ENCODE peak calls at places on chromosome 4, in six cellular contexts. One of them, this sample, is unnamed.

GRCh38 chr4:127978930-127979329 is 13.7 kb downstream of the ABHD18 start:
- DNase-seq in lower lobe of right lung: no peak
- DNase-seq in mesendoderm: no peak
- DNase-seq in HL-60: no peak
- DNase-seq in left lung: no peak
- DNase-seq in heart left ventricle: no peak
- DNase-seq in this sample: no peak

GRCh38 chr4:70885174-70885573 is 17.0 kb upstream of the MOB1B start:
- DNase-seq in heart left ventricle: no peak
- DNase-seq in left lung: no peak
- DNase-seq in HL-60: no peak
- DNase-seq in lower lobe of right lung: no peak
- DNase-seq in mesendoderm: no peak
- DNase-seq in this sample: no peak

GRCh38 chr4:5801696-5802095 is 90.7 kb downstream of the EVC start:
- DNase-seq in left lung: no peak
- DNase-seq in HL-60: no peak
- DNase-seq in lower lobe of right lung: no peak
- DNase-seq in mesendoderm: no peak
- DNase-seq in heart left ventricle: no peak
- DNase-seq in this sample: no peak

GRCh38 chr4:37324526-37324925 is 80.0 kb downstream of the NWD2 start:
- DNase-seq in heart left ventricle: no peak
- DNase-seq in mesendoderm: no peak
- DNase-seq in HL-60: no peak
- DNase-seq in left lung: no peak
- DNase-seq in lower lobe of right lung: no peak
- DNase-seq in this sample: no peak

GRCh38 chr4:64407000-64407399 is 2.2 kb downstream of the TECRL start:
- DNase-seq in left lung: no peak
- DNase-seq in lower lobe of right lung: no peak
- DNase-seq in HL-60: no peak
- DNase-seq in heart left ventricle: no peak
- DNase-seq in mesendoderm: no peak
- DNase-seq in this sample: no peak

GRCh38 chr4:20520901-20521300 is 179.4 kb upstream of the PACRGL start:
- DNase-seq in mesendoderm: peak; percentile 55
- DNase-seq in left lung: no peak
- DNase-seq in lower lobe of right lung: no peak
- DNase-seq in HL-60: no peak
- DNase-seq in heart left ventricle: no peak
- DNase-seq in this sample: no peak

GRCh38 chr4:22595684-22596083 is 79.8 kb upstream of the ADGRA3 start:
- DNase-seq in left lung: no peak
- DNase-seq in lower lobe of right lung: no peak
- DNase-seq in heart left ventricle: no peak
- DNase-seq in HL-60: no peak
- DNase-seq in mesendoderm: peak; percentile 29
- DNase-seq in this sample: no peak

GRCh38 chr4:37068580-37068979 is 176.0 kb upstream of the NWD2 start:
- DNase-seq in left lung: no peak
- DNase-seq in HL-60: no peak
- DNase-seq in heart left ventricle: no peak
- DNase-seq in mesendoderm: peak; percentile 65
- DNase-seq in lower lobe of right lung: no peak
- DNase-seq in this sample: no peak

GRCh38 chr4:15451181-15451865 is 18.4 kb upstream of the CC2D2A start:
- DNase-seq in HL-60: peak; percentile 57
- DNase-seq in lower lobe of right lung: no peak
- DNase-seq in mesendoderm: no peak
- DNase-seq in heart left ventricle: no peak
- DNase-seq in left lung: no peak
- DNase-seq in this sample: no peak

GRCh38 chr4:20253272-20253798 is 1.6 kb downstream of the SLIT2 start:
- DNase-seq in lower lobe of right lung: no peak
- DNase-seq in mesendoderm: peak; percentile 14
- DNase-seq in HL-60: no peak
- DNase-seq in left lung: no peak
- DNase-seq in heart left ventricle: no peak
- DNase-seq in this sample: no peak

GRCh38 chr4:74805601-74806000 is 11.3 kb upstream of the BTC start:
- DNase-seq in HL-60: no peak
- DNase-seq in mesendoderm: peak; percentile 38
- DNase-seq in left lung: no peak
- DNase-seq in heart left ventricle: no peak
- DNase-seq in lower lobe of right lung: no peak
- DNase-seq in this sample: no peak

GRCh38 chr4:108954880-108955279 is 192.0 kb upstream of the ETNPPL start:
- DNase-seq in mesendoderm: no peak
- DNase-seq in lower lobe of right lung: no peak
- DNase-seq in left lung: no peak
- DNase-seq in heart left ventricle: no peak
- DNase-seq in HL-60: no peak
- DNase-seq in this sample: no peak

GRCh38 chr4:55169352-55169959 is 44.1 kb upstream of the KDR start:
- DNase-seq in left lung: no peak
- DNase-seq in heart left ventricle: no peak
- DNase-seq in mesendoderm: peak; percentile 96
- DNase-seq in lower lobe of right lung: peak; percentile 51
- DNase-seq in HL-60: no peak
- DNase-seq in this sample: no peak

GRCh38 chr4:175048111-175048784 is 130.1 kb downstream of the ADAM29 start:
- DNase-seq in mesendoderm: no peak
- DNase-seq in HL-60: no peak
- DNase-seq in left lung: no peak
- DNase-seq in lower lobe of right lung: no peak
- DNase-seq in heart left ventricle: no peak
- DNase-seq in this sample: no peak

GRCh38 chr4:144611850-144612249 is 34.1 kb upstream of the HHIP start:
- DNase-seq in mesendoderm: peak; percentile 61
- DNase-seq in left lung: no peak
- DNase-seq in HL-60: no peak
- DNase-seq in lower lobe of right lung: no peak
- DNase-seq in heart left ventricle: no peak
- DNase-seq in this sample: no peak

GRCh38 chr4:88527787-88528186 is 4.2 kb upstream of the PYURF start:
- DNase-seq in left lung: no peak
- DNase-seq in mesendoderm: no peak
- DNase-seq in lower lobe of right lung: no peak
- DNase-seq in HL-60: no peak
- DNase-seq in heart left ventricle: no peak
- DNase-seq in this sample: no peak

GRCh38 chr4:3870567-3870962 is 104.4 kb downstream of the ADRA2C start:
- DNase-seq in lower lobe of right lung: peak; percentile 20
- DNase-seq in mesendoderm: no peak
- DNase-seq in heart left ventricle: no peak
- DNase-seq in left lung: peak; percentile 39
- DNase-seq in HL-60: no peak
- DNase-seq in this sample: no peak

GRCh38 chr4:17544205-17544604 is 29.2 kb downstream of the CLRN2 start:
- DNase-seq in left lung: no peak
- DNase-seq in lower lobe of right lung: no peak
- DNase-seq in heart left ventricle: no peak
- DNase-seq in mesendoderm: peak; percentile 89
- DNase-seq in HL-60: no peak
- DNase-seq in this sample: peak; percentile 49

GRCh38 chr4:76035146-76035545 is 724 bp downstream of the CXCL11 start:
- DNase-seq in lower lobe of right lung: no peak
- DNase-seq in heart left ventricle: no peak
- DNase-seq in HL-60: peak; percentile 77
- DNase-seq in mesendoderm: no peak
- DNase-seq in left lung: no peak
- DNase-seq in this sample: no peak

GRCh38 chr4:80301884-80302283 is 33.6 kb upstream of the CFAP299 start:
- DNase-seq in heart left ventricle: no peak
- DNase-seq in lower lobe of right lung: no peak
- DNase-seq in mesendoderm: no peak
- DNase-seq in HL-60: no peak
- DNase-seq in left lung: no peak
- DNase-seq in this sample: no peak

GRCh38 chr4:163048447-163048846 is 118.2 kb downstream of the NAF1 start:
- DNase-seq in heart left ventricle: no peak
- DNase-seq in HL-60: no peak
- DNase-seq in lower lobe of right lung: no peak
- DNase-seq in mesendoderm: peak; percentile 63
- DNase-seq in left lung: no peak
- DNase-seq in this sample: no peak

GRCh38 chr4:19780871-19781270 is 470.8 kb upstream of the SLIT2 start:
- DNase-seq in heart left ventricle: no peak
- DNase-seq in HL-60: no peak
- DNase-seq in left lung: no peak
- DNase-seq in lower lobe of right lung: no peak
- DNase-seq in mesendoderm: no peak
- DNase-seq in this sample: no peak

GRCh38 chr4:173252024-173252935 is 81.9 kb downstream of the HMGB2 start:
- DNase-seq in mesendoderm: peak; percentile 55
- DNase-seq in heart left ventricle: peak; percentile 59
- DNase-seq in HL-60: peak; percentile 63
- DNase-seq in lower lobe of right lung: no peak
- DNase-seq in left lung: no peak
- DNase-seq in this sample: peak; percentile 87

GRCh38 chr4:47913858-47914218 is 545 bp downstream of the NFXL1 start:
- DNase-seq in heart left ventricle: peak; percentile 30
- DNase-seq in HL-60: no peak
- DNase-seq in mesendoderm: peak; percentile 73
- DNase-seq in left lung: peak; percentile 89
- DNase-seq in lower lobe of right lung: peak; percentile 63
- DNase-seq in this sample: no peak

GRCh38 chr4:55445921-55446577 is 50.3 kb downstream of the TMEM165 start:
- DNase-seq in left lung: no peak
- DNase-seq in heart left ventricle: no peak
- DNase-seq in mesendoderm: no peak
- DNase-seq in lower lobe of right lung: no peak
- DNase-seq in HL-60: no peak
- DNase-seq in this sample: peak; percentile 60

GRCh38 chr4:177235026-177235425 is 74.6 kb upstream of the NEIL3 start:
- DNase-seq in lower lobe of right lung: no peak
- DNase-seq in HL-60: no peak
- DNase-seq in heart left ventricle: no peak
- DNase-seq in left lung: no peak
- DNase-seq in mesendoderm: no peak
- DNase-seq in this sample: no peak

GRCh38 chr4:17809667-17810066 is 890 bp downstream of the DCAF16 start:
- DNase-seq in left lung: no peak
- DNase-seq in mesendoderm: no peak
- DNase-seq in lower lobe of right lung: no peak
- DNase-seq in HL-60: no peak
- DNase-seq in heart left ventricle: no peak
- DNase-seq in this sample: no peak

GRCh38 chr4:82578935-82579334 is 17.1 kb upstream of the TMEM150C start:
- DNase-seq in HL-60: no peak
- DNase-seq in mesendoderm: peak; percentile 65
- DNase-seq in lower lobe of right lung: no peak
- DNase-seq in heart left ventricle: no peak
- DNase-seq in left lung: no peak
- DNase-seq in this sample: no peak

GRCh38 chr4:95363966-95364365 is 184.8 kb downstream of the UNC5C start:
- DNase-seq in mesendoderm: no peak
- DNase-seq in HL-60: no peak
- DNase-seq in heart left ventricle: no peak
- DNase-seq in left lung: no peak
- DNase-seq in lower lobe of right lung: no peak
- DNase-seq in this sample: no peak

GRCh38 chr4:176726803-176727202 is 65.9 kb downstream of the VEGFC start:
- DNase-seq in heart left ventricle: no peak
- DNase-seq in left lung: peak; percentile 10
- DNase-seq in mesendoderm: no peak
- DNase-seq in HL-60: no peak
- DNase-seq in lower lobe of right lung: no peak
- DNase-seq in this sample: no peak

GRCh38 chr4:7173821-7174220 is 18.5 kb upstream of the SORCS2 start:
- DNase-seq in mesendoderm: no peak
- DNase-seq in left lung: no peak
- DNase-seq in HL-60: no peak
- DNase-seq in heart left ventricle: no peak
- DNase-seq in lower lobe of right lung: no peak
- DNase-seq in this sample: no peak
- H3K4me3 ChIP-seq in mesendoderm: no peak overlapping the region
- H3K4me3 ChIP-seq in left lung: no peak overlapping the region
- H3K4me3 ChIP-seq in HL-60: no peak overlapping the region
- H3K4me3 ChIP-seq in heart left ventricle: no peak overlapping the region
- H3K4me3 ChIP-seq in lower lobe of right lung: no peak overlapping the region
- H3K4me3 ChIP-seq in this sample: no peak overlapping the region

GRCh38 chr4:152534541-152535231 is 1.2 kb downstream of the FBXW7 start:
- DNase-seq in lower lobe of right lung: peak; percentile 83
- DNase-seq in mesendoderm: peak; percentile 60
- DNase-seq in left lung: peak; percentile 93
- DNase-seq in HL-60: peak; percentile 43
- DNase-seq in heart left ventricle: peak; percentile 55
- DNase-seq in this sample: peak; percentile 45
- H3K27ac ChIP-seq in lower lobe of right lung: peak overlapping the region; percentile 97
- H3K27ac ChIP-seq in mesendoderm: peak overlapping the region; percentile 19
- H3K27ac ChIP-seq in left lung: peak overlapping the region; percentile 98
- H3K27ac ChIP-seq in HL-60: peak overlapping the region; percentile 92
- H3K27ac ChIP-seq in heart left ventricle: peak overlapping the region; percentile 95
- H3K27ac ChIP-seq in this sample: no peak overlapping the region

GRCh38 chr4:11966782-11967181 is 538.1 kb upstream of the HS3ST1 start:
- DNase-seq in lower lobe of right lung: no peak
- DNase-seq in heart left ventricle: no peak
- DNase-seq in left lung: no peak
- DNase-seq in mesendoderm: no peak
- DNase-seq in HL-60: no peak
- DNase-seq in this sample: no peak
- H3K27me3 ChIP-seq in lower lobe of right lung: no peaks in the 10 kb centered on the region
- H3K27me3 ChIP-seq in heart left ventricle: no peaks in the 10 kb centered on the region
- H3K27me3 ChIP-seq in left lung: no peaks in the 10 kb centered on the region
- H3K27me3 ChIP-seq in mesendoderm: no peaks in the 10 kb centered on the region
- H3K27me3 ChIP-seq in HL-60: no peaks in the 10 kb centered on the region
- H3K27me3 ChIP-seq in this sample: no peaks in the 10 kb centered on the region

DNA sequence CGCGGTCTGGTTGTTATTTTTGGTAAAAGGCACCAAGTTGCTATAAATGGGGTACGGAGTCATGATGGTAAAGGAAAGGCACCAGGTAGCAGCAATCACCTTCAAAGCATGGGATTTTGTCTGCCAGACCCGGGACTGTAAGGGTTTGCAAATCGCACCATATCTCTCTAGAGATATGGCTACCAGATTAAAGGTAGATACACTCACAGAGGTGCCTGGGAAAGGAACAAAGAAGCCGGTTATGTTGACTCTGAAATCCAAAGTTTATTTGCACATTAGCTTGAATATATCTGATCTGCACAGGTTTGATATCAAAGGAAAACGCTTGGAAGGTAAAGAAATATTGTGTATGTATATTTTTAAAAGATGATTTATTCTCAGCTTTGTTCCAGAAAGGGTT is 4.6 kb downstream of the CCKAR start:
- DNase-seq in HL-60: no peak
- DNase-seq in left lung: no peak
- DNase-seq in mesendoderm: peak; percentile 55
- DNase-seq in lower lobe of right lung: no peak
- DNase-seq in heart left ventricle: no peak
- DNase-seq in this sample: no peak
- H3K4me3 ChIP-seq in HL-60: no peak overlapping the region
- H3K4me3 ChIP-seq in left lung: no peak overlapping the region
- H3K4me3 ChIP-seq in mesendoderm: no peak overlapping the region
- H3K4me3 ChIP-seq in lower lobe of right lung: no peak overlapping the region
- H3K4me3 ChIP-seq in heart left ventricle: no peak overlapping the region
- H3K4me3 ChIP-seq in this sample: no peak overlapping the region

This sample was measured in SJSA1.